ENCODE peak calls at places on chromosomes 16 and 17, in four cellular contexts. E is heart right ventricle; W is activated naive CD8-positive, alpha-beta T cell treated with anti-CD3 and anti-CD28 coated beads, Interleukin-2, amount 50 U/mL, for 24 hours; J is GM23338. T is an unnamed sample.

GRCh38 chr16:67844441-67844840 is 2.3 kb upstream of the NUTF2 start:
- DNase-seq in E (no peak), W (no peak), J (peak; percentile 27), T (no peak)

GRCh38 chr16:7324306-7324705 is 8.3 kb upstream of the RBFOX1 start:
- DNase-seq in E (no peak), W (no peak), J (no peak), T (no peak)

GRCh38 chr16:68009157-68009735 is 6.5 kb downstream of the DPEP2NB start:
- DNase-seq in E (no peak), W (no peak), J (peak; percentile 49), T (no peak)

GRCh38 chr17:57440522-57441269 is 184.4 kb downstream of the MSI2 start:
- DNase-seq in E (peak; percentile 72), W (peak; percentile 86), J (peak; percentile 81), T (peak; percentile 84)

GRCh38 chr16:67563708-67564468 is 1.6 kb downstream of the CTCF start:
- DNase-seq in E (no peak), W (no peak), J (peak; percentile 48), T (no peak)

GRCh38 chr16:12901204-12901596 is 198 bp upstream of the SHISA9 start:
- DNase-seq in E (no peak), W (no peak), J (peak; percentile 93), T (no peak)

GRCh38 chr17:61447358-61447757 is 4.9 kb upstream of the TBX4 start:
- DNase-seq in E (no peak), W (no peak), J (no peak), T (no peak)

GRCh38 chr16:86455116-86455515 is 55.2 kb upstream of the FOXF1 start:
- DNase-seq in E (no peak), W (no peak), J (no peak), T (no peak)

GRCh38 chr16:18804540-18804939 is 3.2 kb upstream of the ARL6IP1 start:
- DNase-seq in E (no peak), W (no peak), J (peak; percentile 37), T (no peak)